ENCODE peak calls at places on chromosomes 12 and 14, in ten cellular contexts. S is OCI-LY7, X is tibial artery, Z is fibroblast of lung, P is adrenal gland, K is heart right ventricle, N is heart left ventricle, W is GM23248, L is small intestine, G is right lobe of liver. A is an unnamed sample. For H3K4me1, the result is how much of the 10 kb centered on the place peaks cover.

GRCh38 chr12:27303139-27304111 is 29.2 kb upstream of the BMAL2 start:
- DNase-seq in S (no peak), X (no peak), Z (no peak), P (no peak), K (no peak), N (no peak), W (no peak), L (no peak), G (no peak), A (no peak)

GRCh38 chr12:47370421-47370820 is 290.7 kb upstream of the AMIGO2 start:
- DNase-seq in S (no peak), X (no peak), Z (no peak), P (no peak), K (no peak), N (no peak), W (no peak), L (no peak), G (no peak), A (no peak)

GRCh38 chr12:89833337-89834252 is 125.0 kb upstream of the ATP2B1 start:
- DNase-seq in S (no peak), X (no peak), Z (no peak), P (no peak), K (no peak), N (no peak), W (peak), L (no peak), G (no peak), A (no peak)

GRCh38 chr14:104810316-104810715 is 9.4 kb downstream of the ZBTB42 start:
- DNase-seq in S (no peak), X (no peak), Z (no peak), P (no peak), K (no peak), N (peak), W (no peak), L (no peak), G (no peak), A (no peak)

GRCh38 chr12:68981536-68981935 is 48.6 kb upstream of the CPM start:
- DNase-seq in S (no peak), X (no peak), Z (peak), P (peak), K (no peak), N (no peak), W (peak), L (no peak), G (no peak), A (no peak)

GRCh38 chr12:121575952-121576615 is 4.7 kb downstream of the KDM2B start:
- DNase-seq in S (no peak), X (no peak), Z (no peak), P (no peak), K (no peak), N (no peak), W (peak), L (no peak), G (no peak), A (no peak)

GRCh38 chr12:13195848-13196301 is 651 bp upstream of the EMP1 start:
- DNase-seq in S (no peak), X (no peak), Z (peak), P (no peak), K (no peak), N (peak), W (peak), L (peak), G (no peak), A (no peak)

GRCh38 chr14:56449670-56450213 is 129.9 kb upstream of the TMEM260 start:
- DNase-seq in S (no peak), X (no peak), Z (no peak), P (no peak), K (no peak), N (no peak), W (no peak), L (no peak), G (no peak), A (no peak)

GRCh38 chr14:100786131-100786530 is 39.8 kb upstream of the MEG3 start:
- DNase-seq in S (no peak), X (no peak), Z (no peak), P (no peak), K (no peak), N (peak), W (no peak), L (no peak), G (no peak), A (no peak)

GRCh38 chr12:95385646-95386045 is 88.3 kb upstream of the METAP2 start:
- DNase-seq in S (peak), X (no peak), Z (peak), P (no peak), K (peak), N (no peak), W (peak), L (no peak), G (no peak), A (no peak)

GRCh38 chr14:75990297-75990696 is 4.7 kb downstream of the IFT43 start:
- DNase-seq in S (no peak), X (no peak), Z (no peak), P (no peak), K (no peak), N (no peak), W (no peak), L (no peak), G (no peak), A (no peak)

GRCh38 chr12:4830568-4830967 is 79.1 kb upstream of the KCNA1 start:
- DNase-seq in S (no peak), X (no peak), Z (peak), P (no peak), K (no peak), N (no peak), W (no peak), L (no peak), G (no peak), A (no peak)

GRCh38 chr12:51128905-51129304 is 44.0 kb downstream of the TFCP2 start:
- DNase-seq in S (no peak), X (no peak), Z (peak), P (no peak), K (no peak), N (no peak), W (no peak), L (no peak), G (no peak), A (no peak)

GRCh38 chr12:124369055-124369900 is 74.4 kb downstream of the RFLNA start:
- DNase-seq in S (no peak), X (peak), Z (peak), P (peak), K (peak), N (peak), W (peak), L (peak), G (peak), A (peak)

GRCh38 chr12:46153267-46153872 is 115.5 kb downstream of the SLC38A1 start:
- DNase-seq in S (peak), X (no peak), Z (peak), P (no peak), K (no peak), N (no peak), W (peak), L (peak), G (no peak), A (no peak)

GRCh38 chr12:111842556-111843396 is 748 bp downstream of the MAPKAPK5 start:
- DNase-seq in S (no peak), X (no peak), Z (peak), P (no peak), K (no peak), N (no peak), W (peak), L (peak), G (peak), A (no peak)

GRCh38 chr14:99756796-99757195 is 36.4 kb upstream of the EML1 start:
- DNase-seq in S (no peak), X (peak), Z (peak), P (no peak), K (no peak), N (no peak), W (peak), L (no peak), G (no peak), A (no peak)

GRCh38 chr14:99181246-99181645 is 90.8 kb downstream of the BCL11B start:
- DNase-seq in S (no peak), X (peak), Z (no peak), P (no peak), K (no peak), N (no peak), W (no peak), L (no peak), G (no peak), A (no peak)

GRCh38 chr12:47277071-47277408 is 197.3 kb upstream of the AMIGO2 start:
- DNase-seq in S (no peak), X (no peak), Z (no peak), P (no peak), K (no peak), N (no peak), W (no peak), L (no peak), G (peak), A (no peak)

GRCh38 chr12:95318071-95318545 is 100.5 kb downstream of the VEZT start:
- DNase-seq in S (no peak), X (no peak), Z (peak), P (no peak), K (no peak), N (no peak), W (peak), L (peak), G (no peak), A (no peak)

GRCh38 chr12:71159260-71159659 is 1.5 kb upstream of the TSPAN8 start:
- DNase-seq in S (no peak), X (no peak), Z (no peak), P (no peak), K (no peak), N (no peak), W (no peak), L (no peak), G (no peak), A (no peak)

GRCh38 chr14:40133484-40133883 is 701.3 kb upstream of the FBXO33 start:
- DNase-seq in S (no peak), X (no peak), Z (no peak), P (no peak), K (no peak), N (no peak), W (no peak), L (no peak), G (no peak), A (no peak)

GRCh38 chr14:100691395-100692025 is 35.2 kb upstream of the DLK1 start:
- DNase-seq in S (no peak), X (no peak), Z (no peak), P (no peak), K (no peak), N (no peak), W (no peak), L (no peak), G (no peak), A (no peak)

GRCh38 chr12:78584695-78585094 is 279.9 kb upstream of the SYT1 start:
- DNase-seq in S (peak), X (no peak), Z (peak), P (no peak), K (no peak), N (no peak), W (peak), L (no peak), G (peak), A (no peak)

GRCh38 chr14:92686763-92687427 is 61.5 kb downstream of the LGMN start:
- DNase-seq in S (peak), X (peak), Z (peak), P (peak), K (peak), N (peak), W (peak), L (peak), G (peak), A (peak)

GRCh38 chr12:55072093-55072492 is 52.3 kb downstream of the NEUROD4 start:
- DNase-seq in S (peak), X (no peak), Z (peak), P (peak), K (peak), N (peak), W (peak), L (peak), G (peak), A (no peak)
- H3K4me1 ChIP-seq in S (under half), X (under half), Z (under half), P (under half), K (under half), N (under half), W (under half), L (under half), G (under half), A (under half)

DNA sequence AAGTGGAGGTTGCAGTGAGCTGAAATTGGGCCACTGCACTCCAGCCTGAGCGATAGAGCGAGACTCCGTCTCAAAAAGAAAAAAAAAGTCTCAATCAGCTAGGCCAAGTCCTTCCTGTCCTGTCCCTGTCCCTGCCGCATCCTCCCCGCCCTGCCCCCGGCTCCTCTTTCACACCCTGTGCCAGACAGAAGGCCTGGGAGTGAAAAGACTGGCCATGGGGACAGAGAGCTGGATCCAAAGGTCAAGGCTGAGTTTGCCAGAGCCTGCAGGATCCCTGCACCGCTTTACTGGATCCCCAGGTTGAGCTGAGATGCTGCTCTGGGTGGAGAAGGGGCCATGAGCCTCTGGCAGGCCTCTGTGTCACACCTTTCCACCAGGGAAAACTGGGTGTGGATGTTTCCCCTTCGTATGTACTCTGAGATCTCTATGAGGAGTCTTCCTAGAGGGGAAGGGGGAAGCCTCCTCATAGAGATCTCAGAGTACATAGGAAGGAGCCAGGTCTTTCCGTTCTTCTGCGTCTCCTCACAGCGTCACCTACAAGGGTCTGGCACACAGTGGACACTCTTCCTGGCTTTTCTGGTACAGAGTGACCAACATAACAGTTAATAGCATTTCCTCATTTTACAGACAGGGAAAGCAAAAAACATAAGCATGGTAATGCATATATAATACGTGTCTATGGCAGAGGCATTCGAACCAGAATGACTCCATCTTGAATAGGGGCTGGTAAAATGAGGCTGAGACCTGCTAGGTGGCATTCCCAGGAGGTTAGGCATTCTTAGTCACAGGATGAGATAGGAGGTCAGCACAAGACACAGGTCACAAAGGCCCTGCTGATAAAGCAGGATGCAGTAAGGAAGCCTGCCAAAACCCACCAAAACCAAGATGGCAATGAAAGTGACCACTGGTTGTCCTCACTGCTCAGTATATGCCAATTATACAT is 35.1 kb downstream of the NINJ2 start:
- DNase-seq in S (no peak), X (no peak), Z (no peak), P (no peak), K (no peak), N (no peak), W (no peak), L (no peak), G (peak), A (no peak)
- H3K4me1 ChIP-seq in S (under half), X (under half), Z (under half), P (under half), K (half or more), N (under half), W (under half), L (under half), G (under half), A (under half)

GRCh38 chr14:69682607-69683263 is 71.3 kb downstream of the SUSD6 start:
- DNase-seq in S (no peak), X (no peak), Z (no peak), P (peak), K (no peak), N (no peak), W (peak), L (peak), G (no peak), A (no peak)
- H3K4me1 ChIP-seq in S (half or more), X (half or more), Z (under half), P (half or more), K (half or more), N (under half), W (under half), L (under half), G (under half), A (half or more)

DNA sequence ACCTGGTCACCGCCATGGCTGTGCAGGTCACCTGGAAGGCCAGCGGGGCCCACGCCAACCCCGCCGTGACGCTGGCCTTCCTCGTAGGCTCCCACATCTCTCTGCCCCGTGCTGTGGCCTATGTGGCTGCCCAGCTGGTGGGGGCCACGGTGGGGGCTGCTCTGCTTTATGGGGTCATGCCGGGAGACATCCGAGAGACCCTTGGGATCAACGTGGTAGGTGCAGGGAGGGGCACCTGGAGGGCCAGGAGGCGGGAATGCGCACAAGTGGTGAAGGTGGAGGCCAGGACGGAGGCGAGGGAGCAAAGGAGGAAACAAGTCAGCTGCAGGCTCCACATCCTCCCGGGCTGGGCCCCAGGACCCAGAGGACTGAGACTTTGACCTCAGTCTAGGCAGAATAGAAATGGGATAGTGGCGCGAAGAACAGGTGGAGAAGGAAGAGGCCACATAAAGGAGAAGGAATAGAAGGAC is 649 bp downstream of the AQP6 start:
- DNase-seq in S (no peak), X (peak), Z (no peak), P (no peak), K (no peak), N (no peak), W (no peak), L (peak), G (no peak), A (no peak)
- H3K4me1 ChIP-seq in S (under half), X (under half), Z (under half), P (under half), K (under half), N (under half), W (under half), L (under half), G (under half), A (under half)

GRCh38 chr14:85468815-85469214 is 61.1 kb upstream of the FLRT2 start:
- DNase-seq in S (no peak), X (no peak), Z (no peak), P (no peak), K (no peak), N (no peak), W (no peak), L (no peak), G (no peak), A (no peak)
- H3K4me1 ChIP-seq in S (under half), X (under half), Z (under half), P (under half), K (under half), N (under half), W (under half), L (under half), G (under half), A (under half)

DNA sequence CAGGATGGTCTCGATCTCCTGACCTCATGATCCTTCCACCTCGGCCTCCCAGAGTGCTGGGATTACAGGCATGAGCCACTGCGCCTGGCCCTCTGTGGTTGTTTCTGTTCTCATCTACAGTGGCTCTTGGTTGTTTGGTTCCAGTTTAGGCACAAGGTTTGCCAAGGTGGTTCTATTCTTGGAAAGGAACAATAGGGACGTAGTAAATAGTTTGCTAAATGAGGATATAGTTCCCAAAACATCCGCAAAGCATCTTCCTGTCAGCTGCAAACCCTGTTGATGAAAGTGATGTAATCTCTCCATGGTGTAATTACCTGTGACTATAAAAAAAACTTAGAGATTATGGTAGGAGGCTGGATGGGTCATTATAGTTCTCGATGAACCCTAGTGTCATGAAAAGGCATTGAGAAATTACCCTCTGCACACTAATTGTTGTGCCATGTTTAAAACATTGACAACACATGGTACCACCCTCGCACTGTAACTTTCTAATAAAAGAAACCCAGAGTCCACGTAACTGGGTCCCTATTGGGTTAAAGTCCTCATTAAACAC is 52.9 kb downstream of the SUSD6 start:
- DNase-seq in S (no peak), X (no peak), Z (no peak), P (no peak), K (no peak), N (no peak), W (no peak), L (no peak), G (no peak), A (no peak)
- H3K4me1 ChIP-seq in S (half or more), X (half or more), Z (under half), P (half or more), K (half or more), N (half or more), W (under half), L (under half), G (under half), A (under half)